ENCODE peak calls at places on chromosome X, in ten cellular contexts. L is upper lobe of right lung; X is left ventricle myocardium inferior; I is testis; Z is CD8-positive, alpha-beta memory T cell; N is fibroblast of lung; O is heart right ventricle; H is tibial nerve; G is mucosa of descending colon; M is A673. Y is an unnamed sample.

GRCh38 chrX:53713987-53714579 is 27.6 kb upstream of the HUWE1 start:
- DNase-seq in N (peak; percentile 4), Z (no peak), O (no peak), L (no peak), M (no peak), H (no peak), I (no peak), X (no peak), G (no peak), Y (no peak)

GRCh38 chrX:149199734-149200133 is 305.4 kb downstream of the IDS start:
- DNase-seq in I (no peak), Z (no peak), L (no peak), N (no peak), G (no peak), H (no peak), X (no peak), M (no peak), O (no peak), Y (no peak)

GRCh38 chrX:134753185-134754008 is 95.1 kb upstream of the PLAC1 start:
- DNase-seq in G (no peak), N (peak; percentile 71), M (no peak), I (no peak), H (no peak), O (no peak), X (no peak), Z (no peak), L (no peak), Y (no peak)

GRCh38 chrX:136708348-136708747 is 60.4 kb downstream of the CD40LG start:
- DNase-seq in N (no peak), I (no peak), H (no peak), G (no peak), M (peak; percentile 16), O (no peak), Z (no peak), L (no peak), X (no peak), Y (no peak)

GRCh38 chrX:74383611-74384010 is 37.7 kb upstream of the SLC16A2 start:
- DNase-seq in H (peak; percentile 8), L (no peak), M (peak; percentile 66), O (peak; percentile 28), I (peak; percentile 32), Z (no peak), X (no peak), G (no peak), N (peak; percentile 62), Y (no peak)

GRCh38 chrX:50644496-50644895 is 169.5 kb downstream of the SHROOM4 start:
- DNase-seq in M (no peak), H (no peak), L (no peak), N (no peak), Z (no peak), G (no peak), I (no peak), O (no peak), X (no peak), Y (no peak)

GRCh38 chrX:28324306-28324705 is 262.9 kb upstream of the IL1RAPL1 start:
- DNase-seq in Z (no peak), G (no peak), N (no peak), M (no peak), X (no peak), I (no peak), L (no peak), H (no peak), O (no peak), Y (no peak)

GRCh38 chrX:1323315-1323714 is 13.3 kb upstream of the IL3RA start:
- DNase-seq in O (peak; percentile 49), I (peak; percentile 73), H (peak; percentile 15), X (peak; percentile 36), M (peak; percentile 57), N (no peak), G (peak; percentile 61), L (no peak), Z (peak; percentile 4), Y (peak; percentile 24)

GRCh38 chrX:148310402-148311200 is 189.8 kb upstream of the AFF2 start:
- DNase-seq in H (no peak), X (no peak), O (no peak), I (no peak), L (no peak), M (no peak), N (no peak), Z (peak; percentile 3), G (no peak), Y (peak; percentile 85)

GRCh38 chrX:119775517-119776238 is 15.8 kb downstream of the RPL39 start:
- DNase-seq in G (no peak), N (no peak), L (no peak), O (no peak), X (no peak), M (no peak), I (peak; percentile 66), H (no peak), Z (no peak), Y (no peak)
- H3K4me3 ChIP-seq in G (no peak overlapping the region), N (no peak overlapping the region), L (no peak overlapping the region), O (no peak overlapping the region), X (no peak overlapping the region), M (no peak overlapping the region), I (no peak overlapping the region), H (no peak overlapping the region), Z (no peak overlapping the region), Y (no peak overlapping the region)

GRCh38 chrX:47210661-47211425 is 7.6 kb upstream of the CDK16 start:
- DNase-seq in X (no peak), Z (no peak), M (no peak), G (no peak), L (no peak), N (no peak), I (no peak), O (no peak), H (no peak), Y (no peak)
- H3K36me3 ChIP-seq in X (peaks cover 84% of the 10 kb centered on the region), Z (peaks cover 59% of the 10 kb centered on the region), M (peaks cover 98% of the 10 kb centered on the region), G (no peaks in the 10 kb centered on the region), L (peaks cover 70% of the 10 kb centered on the region), N (peaks cover 52% of the 10 kb centered on the region), I (no peaks in the 10 kb centered on the region), O (peaks cover 100% of the 10 kb centered on the region), H (peaks cover 98% of the 10 kb centered on the region), Y (peaks cover 16% of the 10 kb centered on the region)

DNA sequence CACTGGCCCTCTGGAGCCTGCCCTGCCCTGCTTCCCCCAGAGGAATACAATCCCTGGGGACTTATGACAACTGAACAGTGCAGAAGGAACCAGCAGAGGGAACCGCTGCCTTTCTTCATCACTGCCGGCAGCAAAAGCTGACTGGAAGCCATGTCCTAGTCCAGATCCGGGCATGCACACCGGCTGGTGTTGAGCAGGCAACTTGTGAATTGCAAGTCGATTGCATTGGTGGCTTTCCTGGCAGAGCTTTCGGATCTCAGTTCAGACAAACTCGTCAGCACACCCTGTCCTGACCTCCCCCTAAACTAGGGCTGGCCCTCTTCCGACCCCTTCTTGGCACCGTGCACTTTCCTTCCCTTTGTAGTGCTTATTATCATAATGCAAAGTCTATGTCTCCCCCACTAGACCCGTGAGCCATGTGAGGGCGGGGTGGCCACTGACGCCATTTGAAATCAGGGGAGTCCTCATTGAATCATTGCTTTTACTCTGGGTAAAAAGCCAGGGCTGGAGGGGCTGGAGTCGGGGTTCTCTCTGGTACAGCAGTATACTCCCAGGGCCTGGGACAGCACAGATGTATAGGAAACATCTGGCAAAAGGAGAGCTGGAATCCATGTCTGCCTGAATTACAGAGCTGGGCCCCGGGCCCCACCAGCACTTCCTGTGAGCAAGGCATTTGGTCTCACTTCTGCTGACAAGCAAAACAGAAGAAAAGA is 1.8 kb downstream of the ARHGAP4 start:
- DNase-seq in L (no peak), Z (peak; percentile 26), N (peak; percentile 53), H (no peak), M (peak; percentile 81), G (no peak), I (peak; percentile 67), O (no peak), X (no peak), Y (peak; percentile 59)
- H3K4me3 ChIP-seq in L (peak overlapping the region; percentile 60), Z (peak overlapping the region; percentile 67), N (no peak overlapping the region), H (peak overlapping the region; percentile 3), M (peak overlapping the region; percentile 28), G (no peak overlapping the region), I (no peak overlapping the region), O (no peak overlapping the region), X (peak overlapping the region; percentile 71), Y (peak overlapping the region; percentile 70)

GRCh38 chrX:72270316-72270866 is 6.7 kb downstream of the RPS4X start:
- DNase-seq in I (no peak), G (no peak), X (no peak), L (no peak), Z (no peak), M (no peak), N (no peak), O (no peak), H (no peak), Y (no peak)
- H3K36me3 ChIP-seq in I (no peaks in the 10 kb centered on the region), G (no peaks in the 10 kb centered on the region), X (peaks cover 43% of the 10 kb centered on the region), L (peaks cover 44% of the 10 kb centered on the region), Z (peaks cover 38% of the 10 kb centered on the region), M (peaks cover 81% of the 10 kb centered on the region), N (peaks cover 27% of the 10 kb centered on the region), O (peaks cover 77% of the 10 kb centered on the region), H (peaks cover 85% of the 10 kb centered on the region), Y (peaks cover 14% of the 10 kb centered on the region)

Y was measured in naive thymus-derived CD4-positive, alpha-beta T cell.